ENCODE peak calls at places on chromosomes 6 and 20, in eight cellular contexts. T is cardiac muscle cell; E is ovary; G is Peyer's patch; L is heart left ventricle; X is MM.1S; K is epithelial cell of esophagus; F is CD8-positive, alpha-beta T cell. V is an unnamed sample.

GRCh38 chr6:26450240-26450639 is 7.5 kb upstream of the BTN2A1 start:
- DNase-seq in E (no peak), G (no peak), T (no peak), L (no peak), X (no peak), K (no peak), F (no peak), V (no peak)

GRCh38 chr6:119533603-119534279 is 184.2 kb upstream of the MAN1A1 start:
- DNase-seq in T (no peak), K (peak), X (no peak), F (no peak), E (no peak), G (no peak), L (no peak), V (peak)

GRCh38 chr20:31547017-31547675 is 32.9 kb downstream of the HM13 start:
- DNase-seq in X (peak), K (peak), L (peak), F (peak), G (peak), E (peak), T (peak), V (peak)

GRCh38 chr6:79137671-79138070 is 59.6 kb upstream of the PHIP start:
- DNase-seq in X (no peak), E (no peak), T (no peak), F (no peak), L (no peak), G (no peak), K (no peak), V (no peak)

GRCh38 chr6:158059108-158059507 is 77.4 kb downstream of the SYNJ2 start:
- DNase-seq in G (no peak), T (no peak), K (no peak), F (no peak), X (no peak), L (no peak), E (no peak), V (no peak)

GRCh38 chr20:51802170-51802745 is at the start of gene SALL4:
- DNase-seq in T (peak), E (no peak), L (no peak), K (no peak), G (no peak), F (no peak), X (no peak), V (no peak)

GRCh38 chr6:132404736-132405135 is 3.5 kb upstream of the MOXD1 start:
- DNase-seq in T (no peak), L (no peak), G (no peak), E (no peak), X (no peak), K (peak), F (no peak), V (no peak)

GRCh38 chr6:56840467-56841371 is 114.2 kb upstream of the BEND6 start:
- DNase-seq in E (no peak), G (no peak), L (no peak), K (peak), F (no peak), X (no peak), T (no peak), V (no peak)

GRCh38 chr20:52340036-52340634 is 148.6 kb upstream of the ZFP64 start:
- DNase-seq in K (no peak), X (no peak), F (no peak), L (no peak), T (no peak), E (no peak), G (no peak), V (no peak)

GRCh38 chr6:2222275-2222842 is 23.0 kb downstream of the GMDS start:
- DNase-seq in K (peak), L (no peak), X (no peak), T (no peak), E (no peak), G (no peak), F (no peak), V (no peak)

GRCh38 chr6:105750089-105750488 is 336.0 kb upstream of the PRDM1 start:
- DNase-seq in F (no peak), X (no peak), G (no peak), L (no peak), E (no peak), K (no peak), T (no peak), V (no peak)

GRCh38 chr20:44017905-44018683 is 103.4 kb downstream of the TOX2 start:
- DNase-seq in F (no peak), K (peak), L (peak), X (no peak), E (no peak), T (peak), G (peak), V (no peak)

GRCh38 chr6:147099974-147100373 is 104.2 kb upstream of the STXBP5 start:
- DNase-seq in F (no peak), K (peak), T (no peak), G (no peak), E (no peak), X (no peak), L (no peak), V (no peak)

GRCh38 chr6:109660526-109660925 is 30.5 kb downstream of the AK9 start:
- DNase-seq in F (no peak), G (no peak), X (no peak), K (peak), T (no peak), E (no peak), L (no peak), V (peak)

GRCh38 chr20:51121901-51122412 is 99.0 kb upstream of the KCNG1 start:
- DNase-seq in G (no peak), X (no peak), E (no peak), K (peak), T (no peak), F (no peak), L (no peak), V (no peak)

GRCh38 chr6:142773324-142773723 is 171.7 kb downstream of the HIVEP2 start:
- DNase-seq in T (no peak), L (no peak), K (no peak), E (no peak), G (no peak), F (no peak), X (no peak), V (no peak)

GRCh38 chr6:158653577-158654354 is 3.9 kb downstream of the SYTL3 start:
- DNase-seq in F (peak), E (no peak), K (no peak), L (no peak), T (peak), X (peak), G (no peak), V (peak)

GRCh38 chr20:59159091-59159821 is 4.4 kb upstream of the ZNF831 start:
- DNase-seq in L (no peak), X (no peak), E (no peak), T (peak), K (no peak), F (peak), G (no peak), V (no peak)
- TF ChIP-seq CTCF in L (no peak), X (no peak), E (no peak), T (no peak), K (no peak), F (peak), G (no peak), V (no peak)

GRCh38 chr6:10429638-10430427 is 15.0 kb upstream of the TFAP2A start:
- DNase-seq in F (no peak), L (no peak), E (no peak), G (no peak), X (peak), T (peak), K (peak), V (no peak)
- TF ChIP-seq CTCF in F (no peak), L (no peak), E (no peak), G (peak), X (peak), T (peak), K (peak), V (peak)

GRCh38 chr6:894274-894673 is 201.3 kb upstream of the EXOC2 start:
- DNase-seq in L (no peak), T (no peak), F (no peak), G (no peak), X (no peak), E (no peak), K (no peak), V (no peak)
- TF ChIP-seq CTCF in L (no peak), T (no peak), F (no peak), G (no peak), X (no peak), E (no peak), K (no peak), V (no peak)

GRCh38 chr6:74574794-74575193 is 631.1 kb downstream of the COL12A1 start:
- DNase-seq in E (no peak), X (peak), G (no peak), L (no peak), T (peak), F (no peak), K (peak), V (no peak)
- TF ChIP-seq CTCF in E (no peak), X (peak), G (no peak), L (peak), T (peak), F (no peak), K (peak), V (peak)

DNA sequence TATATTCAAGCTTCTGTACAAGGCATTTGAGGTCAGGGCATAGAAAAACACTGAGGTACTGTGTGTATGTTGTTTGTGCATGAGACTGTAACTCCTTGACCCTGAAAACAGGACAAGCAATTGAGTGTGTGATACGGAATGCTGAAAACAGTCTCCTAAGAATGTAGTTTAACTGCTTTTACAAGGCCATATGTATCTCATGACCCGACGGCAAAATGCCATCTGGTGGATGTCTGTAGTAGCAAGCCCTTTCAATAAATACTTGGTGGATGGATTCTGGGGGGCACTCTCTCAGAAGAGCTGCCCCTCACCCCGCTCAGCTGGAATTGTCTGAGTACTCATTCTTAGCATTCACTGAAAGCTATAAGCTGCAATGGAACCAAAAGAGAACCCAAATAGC is 69.3 kb upstream of the EYS start:
- DNase-seq in X (no peak), E (no peak), G (no peak), F (no peak), K (peak), L (no peak), T (peak), V (no peak)
- TF ChIP-seq CTCF in X (no peak), E (no peak), G (peak), F (no peak), K (no peak), L (no peak), T (no peak), V (no peak)

DNA sequence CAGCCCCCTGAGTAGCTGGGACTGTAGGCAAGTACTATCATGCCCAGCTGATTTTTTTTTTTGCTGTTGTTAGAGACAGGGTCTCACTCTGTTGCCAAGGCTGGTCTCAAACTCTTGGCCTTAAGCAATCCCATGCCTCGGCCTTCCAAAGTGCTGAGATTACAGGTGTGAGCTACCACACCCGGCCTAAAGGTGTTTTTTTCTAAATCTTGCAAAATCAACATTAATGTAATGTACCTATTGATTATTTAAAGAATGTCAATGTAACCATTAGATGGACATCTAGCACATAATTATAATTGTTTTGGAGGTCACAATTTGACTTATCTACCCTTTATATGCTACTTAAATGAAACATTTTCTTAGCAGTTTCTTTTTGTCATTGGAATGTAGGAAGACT is 126.1 kb downstream of the PHACTR1 start:
- DNase-seq in G (no peak), L (no peak), T (no peak), E (no peak), F (no peak), X (no peak), K (no peak), V (no peak)
- TF ChIP-seq CTCF in G (no peak), L (no peak), T (no peak), E (no peak), F (no peak), X (no peak), K (no peak), V (no peak)

DNA sequence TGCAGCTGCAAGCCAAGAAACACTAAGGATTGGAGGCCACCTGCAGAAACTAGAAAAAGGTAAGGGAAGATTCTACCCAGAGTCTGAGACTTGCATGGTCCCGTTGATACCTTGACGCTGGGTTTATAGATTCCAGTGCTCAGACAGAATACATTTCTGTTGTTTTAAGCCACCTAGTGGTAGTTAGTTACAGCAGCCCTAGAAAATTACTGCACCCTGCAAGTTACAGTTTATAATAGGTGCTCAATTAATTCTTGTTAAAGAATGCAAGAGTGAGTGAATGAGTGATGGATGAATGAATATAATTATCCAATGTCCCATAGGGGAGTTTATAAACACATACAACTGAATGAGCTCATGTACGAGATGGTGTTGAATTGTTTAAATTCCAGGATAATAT is 453.1 kb upstream of the SLC35B3 start:
- DNase-seq in G (no peak), E (no peak), T (no peak), L (no peak), X (peak), F (no peak), K (peak), V (peak)
- TF ChIP-seq CTCF in G (no peak), E (no peak), T (no peak), L (no peak), X (peak), F (no peak), K (peak), V (no peak)

GRCh38 chr6:31652925-31653724 is 664 bp upstream of the BAG6 start:
- DNase-seq in T (peak), X (peak), G (no peak), F (peak), L (peak), E (no peak), K (no peak), V (peak)
- TF ChIP-seq CTCF in T (peak), X (no peak), G (no peak), F (no peak), L (no peak), E (no peak), K (no peak), V (no peak)

GRCh38 chr6:75932067-75932466 is 140.4 kb downstream of the IMPG1 start:
- DNase-seq in T (peak), E (no peak), K (peak), X (no peak), G (no peak), F (no peak), L (no peak), V (peak)
- TF ChIP-seq CTCF in T (peak), E (no peak), K (peak), X (peak), G (peak), F (no peak), L (peak), V (peak)